ENCODE peak calls at places on chromosomes 13 and 19, in ten cellular contexts. F, O, K, H, E, R, I, Z, Q and B are unnamed samples.

GRCh38 chr13:87982436-87982835 is 311.3 kb downstream of the SLITRK5 start:
- DNase-seq in F (no peak), O (no peak), K (no peak), H (no peak), E (no peak), R (no peak), I (no peak), Z (no peak), Q (no peak), B (no peak)

GRCh38 chr19:41541990-41542584 is 33.9 kb upstream of the CEACAM21 start:
- DNase-seq in F (peak; percentile 4), O (peak; percentile 36), K (peak; percentile 34), H (peak; percentile 54), E (no peak), R (peak; percentile 50), I (no peak), Z (no peak), Q (peak; percentile 93), B (no peak)

GRCh38 chr19:1406818-1407661 is at the start of gene DAZAP1:
- DNase-seq in F (peak; percentile 97), O (peak; percentile 96), K (peak; percentile 96), H (peak; percentile 99), E (peak; percentile 64), R (peak; percentile 87), I (peak; percentile 98), Z (peak; percentile 87), Q (peak; percentile 98), B (peak; percentile 99)

GRCh38 chr19:11649941-11650340 is 52.7 kb downstream of the ZNF627 start:
- DNase-seq in F (peak; percentile 5), O (no peak), K (peak; percentile 37), H (no peak), E (no peak), R (no peak), I (no peak), Z (no peak), Q (no peak), B (no peak)

GRCh38 chr13:62096652-62097051 is 681.0 kb upstream of the PCDH20 start:
- DNase-seq in F (no peak), O (no peak), K (no peak), H (no peak), E (no peak), R (no peak), I (no peak), Z (no peak), Q (no peak), B (no peak)

GRCh38 chr13:27131202-27131623 is 40.4 kb downstream of the USP12 start:
- DNase-seq in F (peak; percentile 55), O (peak; percentile 13), K (peak; percentile 65), H (peak; percentile 22), E (no peak), R (no peak), I (peak; percentile 75), Z (no peak), Q (peak; percentile 89), B (no peak)

GRCh38 chr13:95492044-95492801 is 60.3 kb upstream of the CLDN10 start:
- DNase-seq in F (no peak), O (no peak), K (no peak), H (no peak), E (no peak), R (no peak), I (no peak), Z (no peak), Q (no peak), B (peak; percentile 30)

GRCh38 chr19:51181377-51181912 is 39.3 kb downstream of the SIGLEC7 start:
- DNase-seq in F (no peak), O (no peak), K (no peak), H (no peak), E (no peak), R (no peak), I (no peak), Z (no peak), Q (no peak), B (no peak)

GRCh38 chr19:44072543-44073401 is 813 bp downstream of the ZNF284 start:
- DNase-seq in F (no peak), O (no peak), K (peak; percentile 8), H (peak; percentile 5), E (no peak), R (no peak), I (peak; percentile 27), Z (no peak), Q (peak; percentile 13), B (peak; percentile 6)

GRCh38 chr13:48600374-48601364 is 53.1 kb upstream of the CYSLTR2 start:
- DNase-seq in F (peak; percentile 71), O (no peak), K (peak; percentile 32), H (peak; percentile 94), E (no peak), R (peak; percentile 10), I (no peak), Z (no peak), Q (no peak), B (no peak)

GRCh38 chr19:18379803-18380747 is 5.9 kb upstream of the GDF15 start:
- DNase-seq in F (peak; percentile 96), O (peak; percentile 93), K (peak; percentile 98), H (peak; percentile 82), E (peak; percentile 52), R (peak; percentile 92), I (no peak), Z (peak; percentile 86), Q (no peak), B (no peak)

GRCh38 chr13:23271331-23271730 is 90.6 kb downstream of the SGCG start:
- DNase-seq in F (no peak), O (no peak), K (no peak), H (no peak), E (no peak), R (no peak), I (no peak), Z (no peak), Q (no peak), B (no peak)

GRCh38 chr19:11652492-11652891 is 55.2 kb downstream of the ZNF627 start:
- DNase-seq in F (no peak), O (no peak), K (no peak), H (no peak), E (no peak), R (no peak), I (no peak), Z (no peak), Q (no peak), B (no peak)

GRCh38 chr19:1245884-1246816 is 2.2 kb upstream of the MIDN start:
- DNase-seq in F (no peak), O (no peak), K (no peak), H (no peak), E (no peak), R (no peak), I (no peak), Z (no peak), Q (no peak), B (no peak)

GRCh38 chr19:39154626-39155100 is 29.1 kb downstream of the PAK4 start:
- DNase-seq in F (no peak), O (peak; percentile 38), K (no peak), H (no peak), E (no peak), R (no peak), I (no peak), Z (no peak), Q (no peak), B (no peak)